ENCODE peak calls at places on chromosomes 13 and 19, in five cellular contexts. U, O, S, W and I are unnamed samples.

GRCh38 chr13:45809810-45810394 is 41.7 kb downstream of the SIAH3 start:
- DNase-seq in O (no peak), U (no peak), S (no peak), W (no peak), I (no peak)

GRCh38 chr13:98216135-98216565 is 39.1 kb upstream of the RNF113B start:
- DNase-seq in O (peak), U (peak), W (no peak), S (no peak), I (peak)

GRCh38 chr13:33194820-33195692 is 90.5 kb downstream of the STARD13 start:
- DNase-seq in U (peak), S (peak), W (no peak), O (peak), I (peak)

GRCh38 chr13:109155301-109155761 is 525.9 kb downstream of the MYO16 start:
- DNase-seq in O (peak), U (peak), S (no peak), W (no peak), I (no peak)

GRCh38 chr19:16943942-16944625 is 55.3 kb downstream of the F2RL3 start:
- DNase-seq in W (no peak), U (no peak), S (no peak), O (no peak), I (no peak)

GRCh38 chr13:86087241-86087640 is 288.0 kb upstream of the SLITRK6 start:
- DNase-seq in S (no peak), U (no peak), W (no peak), O (no peak), I (no peak)

GRCh38 chr19:42038675-42039074 is 31.3 kb downstream of the GRIK5 start:
- DNase-seq in W (no peak), O (no peak), U (no peak), S (no peak), I (no peak)

GRCh38 chr19:1248454-1249297 is at the start of gene MIDN:
- DNase-seq in U (peak), S (no peak), O (peak), W (peak), I (peak)

GRCh38 chr19:4380254-4380727 is 20.1 kb downstream of the SH3GL1 start:
- DNase-seq in S (no peak), U (no peak), W (no peak), O (no peak), I (peak)

GRCh38 chr13:112890316-112891131 is 78.5 kb upstream of the MCF2L start:
- DNase-seq in W (no peak), S (no peak), U (no peak), O (no peak), I (no peak)

GRCh38 chr19:48330012-48330681 is 4.8 kb downstream of the EMP3 start:
- DNase-seq in U (no peak), O (no peak), S (peak), W (no peak), I (peak)

GRCh38 chr19:3538965-3539742 is at the start of gene TEKTIP1:
- DNase-seq in S (no peak), U (peak), O (no peak), W (peak), I (no peak)

GRCh38 chr13:43159007-43159406 is 135.6 kb downstream of the DNAJC15 start:
- DNase-seq in U (no peak), S (no peak), O (peak), W (no peak), I (no peak)

GRCh38 chr13:110509971-110510786 is 51.3 kb downstream of the RAB20 start:
- DNase-seq in W (peak), U (no peak), S (no peak), O (peak), I (no peak)

GRCh38 chr13:55359067-55359466 is 1781.7 kb upstream of the PRR20A start:
- DNase-seq in U (no peak), W (no peak), O (no peak), S (no peak), I (no peak)

GRCh38 chr19:19746286-19747213 is 13.6 kb upstream of the ZNF14 start:
- DNase-seq in U (no peak), W (peak), S (no peak), O (no peak), I (peak)

GRCh38 chr19:19745496-19746285 is 12.8 kb upstream of the ZNF14 start:
- DNase-seq in S (no peak), W (peak), O (no peak), U (no peak), I (peak)

GRCh38 chr19:19748249-19748938 is 15.5 kb upstream of the ZNF14 start:
- DNase-seq in U (no peak), S (no peak), O (no peak), W (peak), I (no peak)

GRCh38 chr19:19749332-19750130 is 16.6 kb upstream of the ZNF14 start:
- DNase-seq in O (no peak), W (peak), U (no peak), S (no peak), I (no peak)

GRCh38 chr19:19747357-19748220 is 14.7 kb upstream of the ZNF14 start:
- DNase-seq in U (no peak), W (peak), O (no peak), S (no peak), I (no peak)
- TF ChIP-seq RCOR1 in U (no peak), W (no peak), O (no peak), S (no peak), I (no peak)

DNA sequence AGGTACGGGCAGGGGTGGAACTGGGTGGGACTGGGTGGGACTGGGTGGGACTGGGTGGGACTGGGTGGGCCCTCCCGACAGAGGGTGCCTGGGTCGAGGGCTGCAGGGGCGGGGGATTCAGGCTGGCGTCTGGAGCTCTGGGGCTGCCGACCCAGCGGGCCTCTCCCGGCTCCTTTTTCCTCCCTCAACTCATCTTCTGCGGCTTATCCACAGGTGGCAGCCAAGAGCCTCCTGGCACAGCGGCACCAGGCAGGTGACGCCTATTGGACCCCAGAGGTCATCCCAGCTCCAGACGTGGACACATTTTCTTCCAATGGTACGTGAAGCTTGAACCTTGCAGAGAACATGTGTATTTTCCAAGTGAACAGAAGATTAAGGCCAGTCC is 533 bp downstream of the ZNF544 start:
- DNase-seq in O (peak), U (peak), W (peak), S (no peak), I (peak)
- TF ChIP-seq RCOR1 in O (no peak), U (no peak), W (no peak), S (no peak), I (no peak)

DNA sequence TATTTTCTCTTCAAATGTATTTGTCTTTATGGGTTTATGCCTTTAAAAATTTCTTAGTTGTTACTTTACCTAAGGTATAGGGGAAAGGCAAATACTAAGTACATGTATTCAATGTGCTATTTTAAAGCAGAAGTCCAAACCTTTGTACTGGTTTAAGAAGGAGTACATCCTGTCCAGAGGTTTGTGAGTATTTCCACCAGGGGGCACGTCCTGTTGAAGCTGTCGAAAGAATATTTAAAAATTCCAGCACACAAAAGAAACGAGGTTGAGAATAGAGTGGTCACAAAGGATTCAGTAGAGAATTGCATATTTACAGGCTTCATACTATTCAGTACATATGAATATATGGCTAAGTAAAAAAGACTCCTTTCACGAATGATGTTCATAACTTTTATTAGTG is 59.8 kb downstream of the URI1 start:
- DNase-seq in W (no peak), U (peak), S (no peak), O (peak), I (no peak)
- TF ChIP-seq RCOR1 in W (no peak), U (no peak), S (no peak), O (no peak), I (no peak)

DNA sequence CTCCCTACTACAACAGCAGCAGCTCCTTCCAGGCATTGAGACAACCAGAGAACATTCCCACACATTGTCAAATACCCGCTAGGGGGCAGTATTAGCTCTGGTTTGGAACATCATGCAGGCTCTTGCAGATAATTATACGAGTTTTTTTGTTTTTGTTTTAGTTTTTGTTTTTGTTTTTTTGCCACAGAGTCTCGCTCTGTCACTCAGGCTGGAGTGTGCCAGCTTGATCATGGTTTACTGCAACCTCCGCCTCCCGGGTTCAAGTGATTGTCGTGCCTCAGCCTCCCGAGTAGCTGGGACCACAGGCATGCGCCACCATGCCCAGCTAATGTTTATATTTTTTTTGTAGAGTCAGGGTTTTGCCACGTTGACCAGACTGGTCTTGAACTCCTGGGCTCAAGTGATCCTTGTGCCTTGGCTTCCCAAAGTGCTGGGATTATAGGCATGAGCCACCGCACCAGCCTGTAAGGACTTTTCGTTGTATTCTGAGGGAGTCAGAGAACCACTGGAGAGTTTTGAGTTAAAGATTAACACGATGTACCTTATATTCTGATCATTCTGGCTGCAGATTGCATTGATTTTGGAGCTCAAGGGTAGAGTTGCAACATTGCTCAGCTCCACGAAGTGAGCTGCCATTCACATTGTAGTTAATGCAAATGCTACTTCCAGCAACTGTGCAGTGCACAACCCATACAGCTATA is 41.7 kb upstream of the CEACAM20 start:
- DNase-seq in U (peak), W (peak), O (peak), S (no peak), I (peak)
- TF ChIP-seq RCOR1 in U (no peak), W (no peak), O (no peak), S (no peak), I (no peak)

GRCh38 chr19:12985049-12985776 is 10.1 kb upstream of the NFIX start:
- DNase-seq in U (no peak), S (no peak), O (peak), W (peak), I (no peak)
- TF ChIP-seq RCOR1 in U (no peak), S (no peak), O (no peak), W (no peak), I (no peak)